ENCODE peak calls at places on chromosomes 1 and 21, in eight cellular contexts. C, O, D, T, G, M, R and W are unnamed samples.

GRCh38 chr1:19799877-19800804 is at the start of gene TMCO4:
- DNase-seq in M (peak), G (peak), C (peak), D (peak), R (peak), T (peak), O (peak), W (no peak)

GRCh38 chr1:200969726-200970521 is 53.6 kb downstream of the KIF21B start:
- DNase-seq in G (no peak), T (no peak), D (no peak), R (no peak), M (no peak), O (no peak), C (no peak), W (no peak)

GRCh38 chr1:34405266-34405959 is 228.7 kb downstream of the C1orf94 start:
- DNase-seq in R (no peak), T (no peak), M (no peak), C (no peak), G (no peak), O (no peak), D (no peak), W (no peak)

GRCh38 chr1:2251363-2251762 is 23.2 kb downstream of the SKI start:
- DNase-seq in G (no peak), D (no peak), O (no peak), M (no peak), C (no peak), R (no peak), T (no peak), W (no peak)

GRCh38 chr1:87506147-87506546 is 177.5 kb downstream of the LMO4 start:
- DNase-seq in O (no peak), C (no peak), G (no peak), T (no peak), D (no peak), R (no peak), M (no peak), W (no peak)

GRCh38 chr1:2980073-2980791 is 41.0 kb upstream of the ACTRT2 start:
- DNase-seq in M (no peak), D (no peak), O (no peak), C (no peak), R (no peak), G (no peak), T (no peak), W (no peak)

GRCh38 chr1:209797978-209798639 is 7.8 kb downstream of the IRF6 start:
- DNase-seq in G (no peak), T (no peak), M (no peak), R (peak), O (no peak), D (no peak), C (peak), W (no peak)

GRCh38 chr1:93016171-93016570 is 54.9 kb upstream of the DIPK1A start:
- DNase-seq in G (no peak), C (peak), R (peak), O (no peak), M (no peak), D (no peak), T (peak), W (no peak)

GRCh38 chr1:208047975-208048374 is 137.1 kb upstream of the CD34 start:
- DNase-seq in R (no peak), M (no peak), T (no peak), D (no peak), C (peak), O (no peak), G (no peak), W (no peak)

GRCh38 chr21:38937286-38937790 is 131.6 kb downstream of the ETS2 start:
- DNase-seq in T (no peak), G (no peak), C (no peak), O (no peak), D (no peak), M (no peak), R (peak), W (no peak)

GRCh38 chr1:53618218-53619087 is 120.5 kb downstream of the GLIS1 start:
- DNase-seq in M (no peak), O (no peak), D (no peak), R (no peak), T (no peak), G (no peak), C (no peak), W (no peak)

GRCh38 chr1:225872075-225872430 is 10.1 kb downstream of the TMEM63A start:
- DNase-seq in G (no peak), M (no peak), D (no peak), R (no peak), C (no peak), T (no peak), O (no peak), W (no peak)

GRCh38 chr1:204419064-204419403 is 7.4 kb upstream of the PPP1R15B start:
- DNase-seq in G (no peak), C (peak), R (peak), O (no peak), D (no peak), T (no peak), M (no peak), W (no peak)

GRCh38 chr1:53442297-53442696 is 16.9 kb upstream of the DMRTB1 start:
- DNase-seq in T (peak), C (peak), D (no peak), R (peak), G (no peak), O (no peak), M (no peak), W (no peak)

GRCh38 chr1:172745014-172745413 is 86.1 kb downstream of the FASLG start:
- DNase-seq in O (peak), G (peak), C (peak), R (peak), M (peak), T (peak), D (peak), W (no peak)

GRCh38 chr1:226482196-226482595 is 66.4 kb upstream of the STUM start:
- DNase-seq in G (no peak), T (no peak), O (no peak), R (no peak), D (no peak), C (no peak), M (no peak), W (peak)

GRCh38 chr1:14486401-14487110 is 111.9 kb upstream of the KAZN start:
- DNase-seq in R (peak), G (no peak), M (peak), C (peak), T (peak), O (no peak), D (no peak), W (no peak)

GRCh38 chr1:201506092-201506491 is 831 bp downstream of the CSRP1 start:
- DNase-seq in D (no peak), R (no peak), M (no peak), O (no peak), T (no peak), C (no peak), G (no peak), W (no peak)

GRCh38 chr21:46538262-46538661 is 66.6 kb downstream of the S100B start:
- DNase-seq in C (no peak), O (no peak), R (no peak), M (no peak), D (no peak), T (no peak), G (no peak), W (no peak)

GRCh38 chr1:93475691-93476090 is 27.8 kb downstream of the FNBP1L start:
- DNase-seq in M (no peak), R (no peak), D (no peak), T (no peak), O (no peak), G (no peak), C (no peak), W (no peak)

GRCh38 chr21:43193651-43194302 is 25.0 kb downstream of the CRYAA start:
- DNase-seq in O (no peak), T (peak), G (no peak), M (peak), D (peak), R (peak), C (peak), W (no peak)

GRCh38 chr1:152111515-152111968 is 3.7 kb downstream of the TCHH start:
- DNase-seq in R (peak), O (no peak), M (no peak), G (peak), D (no peak), T (no peak), C (peak), W (no peak)

GRCh38 chr1:155598842-155599331 is 11.1 kb upstream of the MSTO1 start:
- DNase-seq in R (peak), D (peak), T (peak), G (no peak), O (no peak), C (peak), M (no peak), W (peak)

GRCh38 chr1:226664413-226665101 is 74.5 kb downstream of the ITPKB start:
- DNase-seq in T (peak), M (peak), G (no peak), R (peak), O (no peak), D (peak), C (peak), W (no peak)

GRCh38 chr1:31055953-31056352 is 9.6 kb downstream of the PUM1 start:
- DNase-seq in D (no peak), C (no peak), G (no peak), O (no peak), R (no peak), T (no peak), M (no peak), W (no peak)

GRCh38 chr1:165816157-165816556 is 11.3 kb upstream of the UCK2 start:
- DNase-seq in R (no peak), C (no peak), G (no peak), T (no peak), M (no peak), O (no peak), D (no peak), W (no peak)